ENCODE peak calls at places on chromosomes 1 and 21, in four cellular contexts. S is cardiac muscle cell; P is CD8-positive, alpha-beta T cell; X is left ventricle myocardium inferior. G is an unnamed sample. For H3K4me1, the result is how much of the 10 kb centered on the place peaks cover.

GRCh38 chr21:38542263-38542662 is 44.0 kb upstream of the ERG start:
- DNase-seq in S (no peak), P (no peak), X (no peak), G (no peak)

GRCh38 chr21:34724131-34724856 is 55.5 kb downstream of the CLIC6 start:
- DNase-seq in S (peak), P (no peak), X (no peak), G (no peak)

GRCh38 chr1:170659404-170660035 is 4.4 kb upstream of the PRRX1 start:
- DNase-seq in S (no peak), P (no peak), X (no peak), G (no peak)

GRCh38 chr1:59198565-59198964 is 98.3 kb upstream of the FGGY start:
- DNase-seq in S (no peak), P (no peak), X (no peak), G (no peak)

GRCh38 chr1:93080424-93080823 is 1.3 kb downstream of the MTF2 start:
- DNase-seq in S (peak), P (no peak), X (no peak), G (no peak)

GRCh38 chr1:203598736-203599135 is 27.9 kb upstream of the ATP2B4 start:
- DNase-seq in S (no peak), P (no peak), X (no peak), G (no peak)

GRCh38 chr1:244394851-244395765 is 56.6 kb downstream of the ADSS2 start:
- DNase-seq in S (no peak), P (no peak), X (no peak), G (no peak)

GRCh38 chr1:37998089-37998808 is 7.1 kb downstream of the FHL3 start:
- DNase-seq in S (no peak), P (no peak), X (no peak), G (no peak)

GRCh38 chr21:27406297-27407009 is 439.6 kb upstream of the ADAMTS5 start:
- DNase-seq in S (peak), P (no peak), X (no peak), G (no peak)

GRCh38 chr1:216045400-216045799 is 377.8 kb downstream of the USH2A start:
- DNase-seq in S (peak), P (no peak), X (no peak), G (no peak)

GRCh38 chr1:227789042-227789880 is 26.2 kb upstream of the PRSS38 start:
- DNase-seq in S (no peak), P (peak), X (no peak), G (no peak)

GRCh38 chr1:105337427-105337826 is 1587.7 kb downstream of the AMY1C start:
- DNase-seq in S (no peak), P (no peak), X (no peak), G (no peak)

GRCh38 chr1:31753623-31754349 is 10.4 kb downstream of the ADGRB2 start:
- DNase-seq in S (peak), P (no peak), X (peak), G (no peak)

GRCh38 chr1:211699059-211699458 is 23.6 kb upstream of the NEK2 start:
- DNase-seq in S (no peak), P (no peak), X (no peak), G (no peak)

GRCh38 chr1:226001852-226002666 is 2.9 kb upstream of the SDE2 start:
- DNase-seq in S (peak), P (peak), X (peak), G (peak)

GRCh38 chr21:45076245-45076661 is 1.9 kb downstream of the ADARB1 start:
- DNase-seq in S (no peak), P (no peak), X (no peak), G (no peak)

GRCh38 chr1:187294421-187295201 is 465.9 kb downstream of the PLA2G4A start:
- DNase-seq in S (no peak), P (no peak), X (no peak), G (no peak)

GRCh38 chr1:20785907-20786309 is 1.2 kb downstream of the HP1BP3 start:
- DNase-seq in S (no peak), P (no peak), X (no peak), G (no peak)

GRCh38 chr1:29806646-29807319 is 570.5 kb downstream of the PTPRU start:
- DNase-seq in S (no peak), P (no peak), X (no peak), G (no peak)

GRCh38 chr21:37098756-37099155 is 25.7 kb downstream of the TTC3 start:
- DNase-seq in S (no peak), P (no peak), X (no peak), G (no peak)

GRCh38 chr1:226603976-226604845 is 55.6 kb downstream of the STUM start:
- DNase-seq in S (peak), P (no peak), X (no peak), G (no peak)

GRCh38 chr1:7536891-7537591 is 234.1 kb upstream of the VAMP3 start:
- DNase-seq in S (no peak), P (no peak), X (peak), G (no peak)

DNA sequence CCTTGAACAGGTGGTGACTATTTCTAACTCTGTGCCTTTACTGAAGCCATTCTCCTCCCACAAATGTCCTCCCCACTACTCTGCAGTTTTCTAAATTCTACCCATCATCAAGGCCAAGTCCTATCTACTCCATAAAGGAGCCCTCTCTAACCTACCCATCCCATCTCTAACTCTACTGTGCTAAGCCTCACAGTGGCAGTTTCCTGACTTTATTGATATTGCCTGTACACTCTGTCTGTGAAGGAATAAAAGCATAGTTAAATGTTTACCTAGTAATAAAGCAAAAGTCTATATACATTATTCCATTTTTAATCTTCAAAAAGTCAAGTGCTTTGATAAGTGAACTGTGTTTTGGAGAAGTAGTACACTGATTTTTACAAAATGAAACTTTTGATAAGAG is 178.4 kb upstream of the HMCN1 start:
- DNase-seq in S (no peak), P (no peak), X (no peak), G (no peak)
- TF ChIP-seq CTCF in S (no peak), P (no peak), X (no peak), G (no peak)

DNA sequence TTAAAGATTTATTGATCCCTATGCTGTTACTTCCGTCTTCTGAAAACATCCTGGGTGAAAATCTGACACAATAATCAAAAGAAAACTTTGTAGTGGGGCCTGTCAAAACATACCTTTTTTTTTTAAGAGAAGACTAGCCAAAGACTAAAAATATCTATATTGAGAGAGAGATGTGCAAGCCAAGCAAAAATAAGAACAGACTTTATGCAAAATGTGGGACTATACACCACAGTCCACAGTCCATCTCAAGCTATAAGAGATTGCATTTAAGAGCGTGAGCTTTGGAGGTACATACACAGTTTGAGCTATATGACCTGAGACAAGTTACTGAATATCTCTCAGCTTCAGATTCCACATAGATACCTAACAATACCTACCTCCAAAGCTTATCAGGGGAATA is 64.9 kb upstream of the DYNLT5 start:
- DNase-seq in S (no peak), P (no peak), X (no peak), G (no peak)
- H3K4me1 ChIP-seq in S (under half), P (under half), X (under half), G (under half)

DNA sequence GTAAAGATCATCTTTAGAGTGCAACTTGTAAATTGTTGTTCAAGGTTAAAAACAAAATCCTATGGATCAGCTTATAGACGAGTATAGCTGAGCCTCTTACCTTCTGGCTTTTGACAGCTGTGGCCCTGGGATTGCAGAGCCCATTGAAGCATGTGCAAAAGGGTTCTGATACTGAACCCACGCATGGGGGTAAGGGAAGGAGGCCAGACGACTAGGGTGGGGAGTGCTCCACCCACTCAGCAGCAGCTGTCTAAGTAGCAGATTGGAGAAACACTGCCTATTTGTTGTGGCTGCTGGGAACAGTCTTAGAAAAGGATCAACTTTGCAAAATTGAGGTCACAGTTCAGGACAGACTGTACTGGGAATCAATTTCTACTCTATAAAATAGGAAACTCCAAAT is 16.1 kb downstream of the CD101 start:
- DNase-seq in S (peak), P (no peak), X (peak), G (no peak)
- H3K27ac ChIP-seq in S (no peak), P (no peak), X (peak), G (no peak)

GRCh38 chr1:41788427-41788826 is 130.3 kb downstream of the HIVEP3 start:
- DNase-seq in S (no peak), P (no peak), X (no peak), G (no peak)

GRCh38 chr1:41780322-41780721 is 138.4 kb downstream of the HIVEP3 start:
- DNase-seq in S (no peak), P (no peak), X (no peak), G (no peak)

GRCh38 chr1:41780916-41781315 is 137.8 kb downstream of the HIVEP3 start:
- DNase-seq in S (no peak), P (no peak), X (no peak), G (no peak)

GRCh38 chr1:41783189-41783639 is 135.5 kb downstream of the HIVEP3 start:
- DNase-seq in S (peak), P (no peak), X (no peak), G (no peak)

DNA sequence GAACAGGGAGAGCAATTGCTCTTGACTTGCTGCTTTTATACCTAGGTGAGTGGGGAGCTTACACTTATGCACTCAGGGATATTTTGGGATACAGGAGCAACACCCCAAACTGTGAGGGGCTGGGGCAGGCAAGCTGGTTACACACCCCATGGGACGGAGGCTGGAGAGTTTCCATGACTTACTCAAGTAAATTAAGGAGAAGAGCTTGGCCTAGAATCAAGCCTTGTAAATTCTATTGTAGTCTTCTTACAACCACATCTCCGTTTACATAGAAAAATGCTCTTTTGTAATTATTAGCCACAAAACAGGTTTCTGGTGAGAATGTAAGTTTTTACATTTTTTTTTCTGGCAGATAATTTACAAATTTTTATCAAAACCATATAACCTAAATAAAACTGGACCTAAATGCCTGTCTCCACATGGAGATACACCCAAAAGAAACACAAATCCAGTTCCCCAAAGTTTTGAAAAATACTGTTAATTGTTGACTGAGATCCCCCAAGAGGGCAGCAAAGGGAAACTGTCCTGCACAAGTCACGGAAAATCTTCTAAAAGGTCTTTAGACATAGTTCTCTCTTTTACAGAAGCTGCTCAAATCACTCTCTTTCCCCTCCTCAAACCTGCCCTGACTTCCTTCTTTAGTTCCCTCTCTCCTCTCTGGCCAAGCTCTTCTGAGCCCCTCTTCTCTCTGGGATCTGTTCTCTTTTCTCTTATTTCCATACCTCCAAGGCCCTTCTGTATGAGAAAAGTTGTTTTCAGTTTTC is 134.0 kb downstream of the HIVEP3 start:
- DNase-seq in S (no peak), P (no peak), X (no peak), G (no peak)
- TF ChIP-seq CTCF in S (no peak), P (no peak), X (no peak), G (no peak)

GRCh38 chr1:54545916-54546635 is 2.0 kb upstream of the ACOT11 start:
- DNase-seq in S (no peak), P (no peak), X (no peak), G (no peak)
- H3K4me1 ChIP-seq in S (under half), P (under half), X (half or more), G (under half)

DNA sequence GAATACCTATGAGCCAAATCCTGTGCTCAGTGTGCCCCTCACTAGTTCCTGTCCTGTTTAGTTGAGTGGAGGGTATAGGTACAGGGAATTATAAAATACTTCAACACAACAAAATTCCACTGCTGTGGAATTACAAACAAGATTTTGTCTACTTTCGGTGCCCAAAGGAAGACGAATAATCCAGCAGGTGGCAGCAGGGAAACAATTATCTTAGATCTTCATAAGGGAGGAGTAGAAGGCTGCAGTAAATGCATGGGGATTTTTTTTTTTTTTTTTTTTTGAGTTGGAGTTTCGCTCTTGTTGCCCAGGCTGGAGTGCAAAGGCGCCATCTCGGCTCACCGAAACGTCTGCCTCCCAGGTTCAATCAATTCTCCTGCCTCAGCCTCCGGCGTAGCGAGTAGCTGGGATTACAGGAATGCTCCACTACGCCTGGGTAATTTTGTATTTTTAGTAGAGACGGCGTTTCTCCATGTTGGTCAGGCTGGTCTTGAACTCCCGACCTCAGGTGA is 2.0 kb upstream of the PIP5K1A start:
- DNase-seq in S (peak), P (peak), X (peak), G (no peak)
- H3K27ac ChIP-seq in S (no peak), P (no peak), X (peak), G (peak)